ENCODE peak calls at places on chromosome 15, in four cellular contexts. One of them, this sample, is unnamed.

GRCh38 chr15:77030928-77031375 is 36.0 kb downstream of the PSTPIP1 start:
- DNase-seq in posterior cingulate gyrus: peak; percentile 18
- DNase-seq in cardiac fibroblast: no peak
- DNase-seq in endothelial cell: peak; percentile 6
- DNase-seq in this sample: no peak

GRCh38 chr15:64636541-64636940 is 138.8 kb downstream of the RBPMS2 start:
- DNase-seq in posterior cingulate gyrus: no peak
- DNase-seq in endothelial cell: no peak
- DNase-seq in cardiac fibroblast: no peak
- DNase-seq in this sample: no peak

GRCh38 chr15:73323956-73324355 is 44.8 kb downstream of the HCN4 start:
- DNase-seq in endothelial cell: no peak
- DNase-seq in posterior cingulate gyrus: no peak
- DNase-seq in cardiac fibroblast: no peak
- DNase-seq in this sample: no peak

GRCh38 chr15:58467121-58467721 is 35.4 kb downstream of the LIPC start:
- DNase-seq in cardiac fibroblast: no peak
- DNase-seq in endothelial cell: no peak
- DNase-seq in posterior cingulate gyrus: no peak
- DNase-seq in this sample: no peak

GRCh38 chr15:87623832-87624231 is 632.7 kb downstream of the NTRK3 start:
- DNase-seq in cardiac fibroblast: no peak
- DNase-seq in posterior cingulate gyrus: no peak
- DNase-seq in endothelial cell: peak; percentile 22
- DNase-seq in this sample: no peak

GRCh38 chr15:90889313-90889730 is 5.0 kb downstream of the FES start:
- DNase-seq in cardiac fibroblast: no peak
- DNase-seq in endothelial cell: no peak
- DNase-seq in posterior cingulate gyrus: no peak
- DNase-seq in this sample: no peak

GRCh38 chr15:60392601-60392985 is 5.2 kb downstream of the ANXA2 start:
- DNase-seq in endothelial cell: no peak
- DNase-seq in cardiac fibroblast: peak; percentile 86
- DNase-seq in posterior cingulate gyrus: no peak
- DNase-seq in this sample: no peak

GRCh38 chr15:38612159-38612863 is 47.7 kb upstream of the RASGRP1 start:
- DNase-seq in cardiac fibroblast: no peak
- DNase-seq in endothelial cell: no peak
- DNase-seq in posterior cingulate gyrus: no peak
- DNase-seq in this sample: no peak

GRCh38 chr15:58049520-58050227 is 15.8 kb downstream of the ALDH1A2 start:
- DNase-seq in cardiac fibroblast: no peak
- DNase-seq in posterior cingulate gyrus: no peak
- DNase-seq in endothelial cell: no peak
- DNase-seq in this sample: no peak

GRCh38 chr15:85581495-85581894 is 201.1 kb downstream of the AKAP13 start:
- DNase-seq in endothelial cell: no peak
- DNase-seq in posterior cingulate gyrus: no peak
- DNase-seq in cardiac fibroblast: peak; percentile 83
- DNase-seq in this sample: no peak

GRCh38 chr15:78059110-78059839 is 18.2 kb downstream of the TBC1D2B start:
- DNase-seq in endothelial cell: no peak
- DNase-seq in cardiac fibroblast: peak; percentile 58
- DNase-seq in posterior cingulate gyrus: no peak
- DNase-seq in this sample: no peak

GRCh38 chr15:83498801-83499200 is 51.7 kb downstream of the SH3GL3 start:
- DNase-seq in cardiac fibroblast: no peak
- DNase-seq in posterior cingulate gyrus: no peak
- DNase-seq in endothelial cell: peak; percentile 36
- DNase-seq in this sample: no peak

GRCh38 chr15:64623347-64624024 is 151.9 kb downstream of the RBPMS2 start:
- DNase-seq in endothelial cell: no peak
- DNase-seq in posterior cingulate gyrus: peak; percentile 35
- DNase-seq in cardiac fibroblast: no peak
- DNase-seq in this sample: no peak

GRCh38 chr15:40785158-40785557 is 15.4 kb downstream of the C15orf62 start:
- DNase-seq in endothelial cell: no peak
- DNase-seq in posterior cingulate gyrus: no peak
- DNase-seq in cardiac fibroblast: peak; percentile 13
- DNase-seq in this sample: no peak

GRCh38 chr15:31125061-31125460 is 23.5 kb upstream of the TRPM1 start:
- DNase-seq in cardiac fibroblast: no peak
- DNase-seq in endothelial cell: no peak
- DNase-seq in posterior cingulate gyrus: no peak
- DNase-seq in this sample: no peak

GRCh38 chr15:89857673-89858072 is 36.1 kb downstream of the AP3S2 start:
- DNase-seq in endothelial cell: no peak
- DNase-seq in cardiac fibroblast: no peak
- DNase-seq in posterior cingulate gyrus: no peak
- DNase-seq in this sample: no peak

GRCh38 chr15:27835233-27835939 is 263.7 kb downstream of the OCA2 start:
- DNase-seq in endothelial cell: no peak
- DNase-seq in cardiac fibroblast: no peak
- DNase-seq in posterior cingulate gyrus: no peak
- DNase-seq in this sample: no peak

GRCh38 chr15:74725845-74726773 is 781 bp upstream of the CYP1A1 start:
- DNase-seq in endothelial cell: peak; percentile 57
- DNase-seq in cardiac fibroblast: no peak
- DNase-seq in posterior cingulate gyrus: no peak
- DNase-seq in this sample: no peak

GRCh38 chr15:81054236-81054635 is 53.5 kb downstream of the TLNRD1 start:
- DNase-seq in cardiac fibroblast: peak; percentile 28
- DNase-seq in posterior cingulate gyrus: no peak
- DNase-seq in endothelial cell: no peak
- DNase-seq in this sample: peak; percentile 7

GRCh38 chr15:99443056-99443756 is 122.6 kb upstream of the MEF2A start:
- DNase-seq in posterior cingulate gyrus: no peak
- DNase-seq in cardiac fibroblast: no peak
- DNase-seq in endothelial cell: no peak
- DNase-seq in this sample: no peak

GRCh38 chr15:78842519-78842918 is 30.2 kb upstream of the MORF4L1 start:
- DNase-seq in posterior cingulate gyrus: no peak
- DNase-seq in cardiac fibroblast: no peak
- DNase-seq in endothelial cell: no peak
- DNase-seq in this sample: no peak

GRCh38 chr15:77871838-77872371 is 205.6 kb downstream of the TBC1D2B start:
- DNase-seq in endothelial cell: peak; percentile 26
- DNase-seq in posterior cingulate gyrus: no peak
- DNase-seq in cardiac fibroblast: no peak
- DNase-seq in this sample: no peak

GRCh38 chr15:64067564-64068030 is 21.3 kb upstream of the DAPK2 start:
- DNase-seq in posterior cingulate gyrus: no peak
- DNase-seq in endothelial cell: peak; percentile 77
- DNase-seq in cardiac fibroblast: peak; percentile 69
- DNase-seq in this sample: no peak

GRCh38 chr15:90862964-90863721 is 5.2 kb upstream of the FURIN start:
- DNase-seq in endothelial cell: no peak
- DNase-seq in cardiac fibroblast: peak; percentile 35
- DNase-seq in posterior cingulate gyrus: no peak
- DNase-seq in this sample: no peak

GRCh38 chr15:44790215-44790614 is 53.9 kb downstream of the TRIM69 start:
- DNase-seq in posterior cingulate gyrus: no peak
- DNase-seq in endothelial cell: no peak
- DNase-seq in cardiac fibroblast: no peak
- DNase-seq in this sample: no peak

GRCh38 chr15:63985221-63986184 is 60.8 kb downstream of the DAPK2 start:
- DNase-seq in endothelial cell: no peak
- DNase-seq in posterior cingulate gyrus: peak; percentile 38
- DNase-seq in cardiac fibroblast: no peak
- DNase-seq in this sample: no peak

GRCh38 chr15:66993874-66994696 is 71.3 kb upstream of the SMAD3 start:
- DNase-seq in endothelial cell: no peak
- DNase-seq in cardiac fibroblast: no peak
- DNase-seq in posterior cingulate gyrus: no peak
- DNase-seq in this sample: no peak

GRCh38 chr15:80694624-80695098 is 449 bp upstream of the ABHD17C start:
- DNase-seq in posterior cingulate gyrus: no peak
- DNase-seq in endothelial cell: peak; percentile 10
- DNase-seq in cardiac fibroblast: peak; percentile 50
- DNase-seq in this sample: no peak

GRCh38 chr15:39598958-39599845 is 18.3 kb downstream of the THBS1 start:
- DNase-seq in endothelial cell: no peak
- DNase-seq in posterior cingulate gyrus: no peak
- DNase-seq in cardiac fibroblast: peak; percentile 60
- DNase-seq in this sample: no peak

GRCh38 chr15:68479870-68480269 is 47.9 kb upstream of the ITGA11 start:
- DNase-seq in cardiac fibroblast: no peak
- DNase-seq in endothelial cell: no peak
- DNase-seq in posterior cingulate gyrus: no peak
- DNase-seq in this sample: no peak

GRCh38 chr15:48963524-48964113 is at the start of gene SHC4:
- DNase-seq in posterior cingulate gyrus: peak; percentile 58
- DNase-seq in endothelial cell: peak; percentile 58
- DNase-seq in cardiac fibroblast: peak; percentile 82
- DNase-seq in this sample: peak; percentile 71

This sample was measured in skeletal muscle cell.